ENCODE peak calls at places on chromosomes 11 and 22, in ten cellular contexts. K is GM23338; B is pancreas; X is thoracic aorta; D is naive thymus-derived CD8-positive, alpha-beta T cell; H is posterior vena cava; S is RPMI8226; P is non-pigmented ciliary epithelial cell; Z is neural crest cell; C is GM13977. U is an unnamed sample.

GRCh38 chr11:1947592-1948237 is 583 bp downstream of the MRPL23 start:
- DNase-seq in Z (no peak), S (no peak), X (no peak), B (no peak), H (no peak), C (no peak), K (no peak), P (no peak), D (no peak), U (no peak)

GRCh38 chr11:22465620-22466019 is 127.4 kb downstream of the SLC17A6 start:
- DNase-seq in H (no peak), Z (no peak), K (no peak), D (no peak), X (no peak), P (no peak), B (no peak), S (no peak), C (no peak), U (no peak)

GRCh38 chr11:14417975-14418374 is 59.0 kb upstream of the RRAS2 start:
- DNase-seq in D (no peak), P (no peak), C (no peak), Z (no peak), H (no peak), S (no peak), K (no peak), B (no peak), X (no peak), U (no peak)

GRCh38 chr11:27287205-27287604 is 75.8 kb downstream of the CCDC34 start:
- DNase-seq in P (no peak), S (no peak), D (no peak), B (no peak), K (no peak), Z (no peak), H (no peak), C (no peak), X (no peak), U (no peak)

GRCh38 chr11:113554531-113554930 is 79.3 kb upstream of the DRD2 start:
- DNase-seq in S (no peak), K (peak), H (no peak), B (no peak), Z (no peak), P (no peak), C (no peak), X (no peak), D (no peak), U (peak)

GRCh38 chr11:6389921-6390717 is at the start of gene SMPD1:
- DNase-seq in C (peak), K (peak), H (peak), Z (peak), X (peak), B (peak), P (peak), S (peak), D (peak), U (peak)

GRCh38 chr22:36399473-36399780 is 11.7 kb upstream of the MYH9 start:
- DNase-seq in D (no peak), P (no peak), C (no peak), K (no peak), S (no peak), X (no peak), B (no peak), H (no peak), Z (no peak), U (no peak)

GRCh38 chr11:12755510-12755909 is 81.3 kb downstream of the TEAD1 start:
- DNase-seq in P (no peak), C (no peak), Z (no peak), D (no peak), X (no peak), S (no peak), K (no peak), B (no peak), H (no peak), U (no peak)

GRCh38 chr11:58813693-58814092 is 30.8 kb downstream of the GLYATL2 start:
- DNase-seq in Z (no peak), H (no peak), D (no peak), K (peak), B (no peak), C (no peak), X (no peak), S (no peak), P (no peak), U (no peak)

GRCh38 chr22:44497218-44497903 is 672 bp downstream of the RTL6 start:
- DNase-seq in P (no peak), X (no peak), H (no peak), B (peak), K (peak), S (no peak), C (no peak), Z (no peak), D (no peak), U (no peak)

GRCh38 chr11:79193663-79194062 is 247.2 kb downstream of the TENM4 start:
- DNase-seq in P (no peak), K (no peak), S (no peak), C (no peak), Z (no peak), X (no peak), H (no peak), B (no peak), D (no peak), U (no peak)

U was measured in Karpas-422.